ENCODE peak calls at places on chromosomes 12 and 14, in five cellular contexts. U, K, O, N and H are unnamed samples.

GRCh38 chr14:53570411-53571387 is 385.9 kb downstream of the BMP4 start:
- DNase-seq in U (no peak), K (no peak), O (no peak), N (no peak), H (no peak)

GRCh38 chr14:99378782-99379214 is 101.9 kb downstream of the SETD3 start:
- DNase-seq in U (no peak), K (no peak), O (no peak), N (peak), H (no peak)

GRCh38 chr12:89016970-89017778 is 335.1 kb downstream of the DUSP6 start:
- DNase-seq in U (peak), K (peak), O (peak), N (peak), H (no peak)

GRCh38 chr14:34220921-34221320 is 241.1 kb downstream of the SPTSSA start:
- DNase-seq in U (peak), K (no peak), O (no peak), N (no peak), H (no peak)

GRCh38 chr12:10084733-10085132 is 14.1 kb downstream of the CLEC1A start:
- DNase-seq in U (no peak), K (no peak), O (no peak), N (no peak), H (no peak)

GRCh38 chr14:65101631-65102440 is 481 bp downstream of the MAX start:
- DNase-seq in U (peak), K (no peak), O (peak), N (no peak), H (no peak)

GRCh38 chr14:66088661-66089060 is 397.5 kb upstream of the CCDC196 start:
- DNase-seq in U (no peak), K (peak), O (no peak), N (no peak), H (no peak)

GRCh38 chr12:47751561-47751960 is 7.1 kb downstream of the RAPGEF3 start:
- DNase-seq in U (no peak), K (no peak), O (no peak), N (no peak), H (no peak)

GRCh38 chr14:98952595-98953325 is 319.2 kb downstream of the BCL11B start:
- DNase-seq in U (peak), K (no peak), O (no peak), N (peak), H (no peak)

GRCh38 chr14:51370758-51371386 is 130.8 kb downstream of the TMX1 start:
- DNase-seq in U (no peak), K (no peak), O (no peak), N (peak), H (no peak)

GRCh38 chr12:89618113-89618862 is 90.3 kb downstream of the ATP2B1 start:
- DNase-seq in U (peak), K (no peak), O (no peak), N (peak), H (no peak)

GRCh38 chr12:60832300-60832699 is 1236.5 kb downstream of the SLC16A7 start:
- DNase-seq in U (no peak), K (no peak), O (no peak), N (no peak), H (no peak)

GRCh38 chr14:91143862-91144261 is 30.0 kb downstream of the DGLUCY start:
- DNase-seq in U (no peak), K (no peak), O (no peak), N (no peak), H (no peak)

GRCh38 chr14:100767788-100768536 is 41.3 kb downstream of the DLK1 start:
- DNase-seq in U (no peak), K (no peak), O (no peak), N (no peak), H (no peak)

GRCh38 chr12:49825360-49825970 is 2.7 kb downstream of the NCKAP5L start:
- DNase-seq in U (no peak), K (no peak), O (no peak), N (peak), H (no peak)

GRCh38 chr12:76010732-76011458 is 20.7 kb downstream of the PHLDA1 start:
- DNase-seq in U (no peak), K (no peak), O (no peak), N (no peak), H (no peak)

GRCh38 chr12:30823140-30823669 is 68.5 kb upstream of the CAPRIN2 start:
- DNase-seq in U (peak), K (no peak), O (peak), N (peak), H (no peak)

GRCh38 chr12:51865470-51865745 is 16.9 kb upstream of the FIGNL2 start:
- DNase-seq in U (no peak), K (no peak), O (no peak), N (no peak), H (no peak)

GRCh38 chr12:131740626-131741025 is 29.7 kb downstream of the SFSWAP start:
- DNase-seq in U (no peak), K (no peak), O (no peak), N (no peak), H (no peak)

GRCh38 chr14:32703246-32703645 is 235.4 kb upstream of the NPAS3 start:
- DNase-seq in U (no peak), K (no peak), O (no peak), N (peak), H (no peak)

GRCh38 chr14:99158150-99158549 is 113.8 kb downstream of the BCL11B start:
- DNase-seq in U (no peak), K (no peak), O (no peak), N (no peak), H (no peak)

GRCh38 chr12:52496590-52497071 is 3.6 kb upstream of the KRT6A start:
- DNase-seq in U (no peak), K (peak), O (no peak), N (peak), H (no peak)

GRCh38 chr12:29317556-29318363 is 63.2 kb downstream of the ERGIC2 start:
- DNase-seq in U (peak), K (peak), O (peak), N (peak), H (no peak)

GRCh38 chr14:61620130-61620946 is 75.0 kb upstream of the HIF1A start:
- DNase-seq in U (peak), K (peak), O (no peak), N (peak), H (no peak)

GRCh38 chr12:18752280-18752920 is 14.5 kb downstream of the CAPZA3 start:
- DNase-seq in U (no peak), K (peak), O (peak), N (peak), H (no peak)

GRCh38 chr14:58833634-58834378 is 196.0 kb downstream of the DACT1 start:
- DNase-seq in U (no peak), K (no peak), O (no peak), N (no peak), H (no peak)

GRCh38 chr12:73514672-73515071 is 1023.0 kb upstream of the ATXN7L3B start:
- DNase-seq in U (no peak), K (no peak), O (no peak), N (no peak), H (no peak)

GRCh38 chr12:45336331-45336730 is 120.4 kb downstream of the ANO6 start:
- DNase-seq in U (no peak), K (peak), O (no peak), N (peak), H (no peak)

GRCh38 chr14:90599748-90600507 is 203.1 kb downstream of the CALM1 start:
- DNase-seq in U (peak), K (no peak), O (no peak), N (no peak), H (no peak)

GRCh38 chr12:70910666-70911065 is 9.9 kb downstream of the PTPRR start:
- DNase-seq in U (no peak), K (no peak), O (no peak), N (no peak), H (no peak)

GRCh38 chr14:58731465-58732330 is 93.9 kb downstream of the DACT1 start:
- DNase-seq in U (no peak), K (peak), O (no peak), N (peak), H (no peak)

GRCh38 chr12:3325736-3326135 is 165.3 kb upstream of the PRMT8 start:
- DNase-seq in U (no peak), K (no peak), O (no peak), N (no peak), H (no peak)

GRCh38 chr12:14883663-14884062 is 2.0 kb downstream of the MGP start:
- DNase-seq in U (no peak), K (no peak), O (no peak), N (no peak), H (no peak)

GRCh38 chr12:14880890-14881453 is 4.7 kb downstream of the MGP start:
- DNase-seq in U (no peak), K (no peak), O (no peak), N (no peak), H (no peak)

GRCh38 chr12:14885718-14886201 is at the start of gene MGP:
- DNase-seq in U (no peak), K (no peak), O (no peak), N (peak), H (no peak)

GRCh38 chr12:14886271-14886670 is 617 bp upstream of the MGP start:
- DNase-seq in U (no peak), K (no peak), O (no peak), N (no peak), H (no peak)

GRCh38 chr12:14884458-14884878 is 1.2 kb downstream of the MGP start:
- DNase-seq in U (peak), K (no peak), O (no peak), N (peak), H (no peak)
- TF ChIP-seq CTCF in U (no peak), K (no peak), O (no peak), N (no peak), H (no peak)

DNA sequence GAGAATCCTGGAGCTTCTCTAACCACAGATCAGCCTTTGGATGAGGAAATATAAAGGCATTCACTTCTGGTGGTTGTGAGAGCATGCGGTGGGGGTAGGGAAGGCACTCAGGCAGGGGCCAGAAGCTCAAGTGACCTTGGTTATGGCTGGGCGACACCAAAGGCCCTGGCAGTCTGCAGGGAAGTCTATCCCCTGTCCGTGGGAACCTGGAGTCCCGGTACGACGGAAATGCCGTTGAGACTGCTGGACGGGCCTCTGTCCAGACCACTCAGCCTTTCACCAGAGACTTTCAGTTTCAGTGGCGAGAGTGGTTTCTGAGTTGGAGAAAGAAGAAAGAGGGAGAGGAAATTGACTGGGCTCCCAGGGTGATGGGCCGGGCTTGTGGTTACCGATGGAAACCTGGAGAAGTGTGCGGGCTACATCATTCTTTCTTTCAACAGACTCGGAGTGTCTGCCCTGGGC is 20.9 kb downstream of the ISCA2 start:
- DNase-seq in U (no peak), K (no peak), O (no peak), N (peak), H (no peak)
- TF ChIP-seq CTCF in U (no peak), K (no peak), O (no peak), N (no peak), H (no peak)

GRCh38 chr12:94110258-94110657 is 38.1 kb upstream of the PLXNC1 start:
- DNase-seq in U (no peak), K (no peak), O (no peak), N (no peak), H (no peak)
- TF ChIP-seq CTCF in U (no peak), K (no peak), O (no peak), N (no peak), H (no peak)

GRCh38 chr14:72554401-72554800 is 339.5 kb downstream of the DPF3 start:
- DNase-seq in U (no peak), K (no peak), O (no peak), N (no peak), H (no peak)

GRCh38 chr14:72553161-72553560 is 340.7 kb downstream of the DPF3 start:
- DNase-seq in U (no peak), K (no peak), O (no peak), N (no peak), H (no peak)

GRCh38 chr14:72555609-72556000 is 338.3 kb downstream of the DPF3 start:
- DNase-seq in U (no peak), K (no peak), O (no peak), N (no peak), H (no peak)

GRCh38 chr14:72553656-72554055 is 340.2 kb downstream of the DPF3 start:
- DNase-seq in U (no peak), K (no peak), O (no peak), N (no peak), H (no peak)

GRCh38 chr14:72554994-72555608 is 338.8 kb downstream of the DPF3 start:
- DNase-seq in U (no peak), K (no peak), O (no peak), N (no peak), H (no peak)
- TF ChIP-seq CTCF in U (no peak), K (peak), O (no peak), N (peak), H (peak)

GRCh38 chr12:116636636-116637519 is 77.7 kb downstream of the MAP1LC3B2 start:
- DNase-seq in U (no peak), K (no peak), O (no peak), N (no peak), H (no peak)

GRCh38 chr12:116638376-116638775 is 79.2 kb downstream of the MAP1LC3B2 start:
- DNase-seq in U (no peak), K (no peak), O (no peak), N (no peak), H (no peak)

GRCh38 chr12:116635487-116635886 is 76.3 kb downstream of the MAP1LC3B2 start:
- DNase-seq in U (no peak), K (no peak), O (no peak), N (no peak), H (no peak)

GRCh38 chr12:116639765-116640164 is 80.6 kb downstream of the MAP1LC3B2 start:
- DNase-seq in U (no peak), K (no peak), O (no peak), N (no peak), H (no peak)

GRCh38 chr12:116637589-116638165 is 78.5 kb downstream of the MAP1LC3B2 start:
- DNase-seq in U (no peak), K (no peak), O (no peak), N (no peak), H (no peak)
- TF ChIP-seq CTCF in U (no peak), K (no peak), O (no peak), N (no peak), H (no peak)